ENCODE peak calls at places on chromosomes 2 and 18, in four cellular contexts. A is GM12878, P is K562, O is H1. Q is an unnamed sample.

GRCh38 chr2:191556463-191556862 is 121.5 kb upstream of the NABP1 start:
- DNase-seq in A (no peak), P (no peak), O (no peak), Q (no peak)

GRCh38 chr2:112674229-112674628 is 28.5 kb downstream of the SLC20A1 start:
- DNase-seq in A (no peak), P (no peak), O (no peak), Q (no peak)

GRCh38 chr2:240624950-240625621 is at the start of gene GPR35:
- DNase-seq in A (peak), P (peak), O (no peak), Q (no peak)

GRCh38 chr2:190482441-190482840 is 52.1 kb downstream of the NEMP2 start:
- DNase-seq in A (no peak), P (no peak), O (no peak), Q (no peak)

GRCh38 chr2:12116228-12116750 is 369.9 kb downstream of the LPIN1 start:
- DNase-seq in A (peak), P (no peak), O (no peak), Q (no peak)

GRCh38 chr2:43312751-43313641 is 86.6 kb upstream of the ZFP36L2 start:
- DNase-seq in A (no peak), P (no peak), O (no peak), Q (no peak)

GRCh38 chr2:42113427-42113826 is 55.7 kb upstream of the EML4 start:
- DNase-seq in A (no peak), P (no peak), O (no peak), Q (no peak)

GRCh38 chr2:153532160-153532559 is 53.6 kb upstream of the RPRM start:
- DNase-seq in A (no peak), P (no peak), O (no peak), Q (no peak)

GRCh38 chr18:29154758-29155725 is 978.1 kb upstream of the CDH2 start:
- DNase-seq in A (no peak), P (no peak), O (no peak), Q (no peak)

GRCh38 chr18:21344860-21345259 is 102.8 kb downstream of the GREB1L start:
- DNase-seq in A (no peak), P (no peak), O (no peak), Q (no peak)

GRCh38 chr2:232240896-232241295 is 137.7 kb upstream of the ALPP start:
- DNase-seq in A (no peak), P (no peak), O (no peak), Q (no peak)

GRCh38 chr2:174704061-174704460 is 60.2 kb downstream of the CHRNA1 start:
- DNase-seq in A (no peak), P (no peak), O (no peak), Q (no peak)

GRCh38 chr2:189304360-189304759 is 124.8 kb upstream of the COL5A2 start:
- DNase-seq in A (no peak), P (no peak), O (no peak), Q (no peak)

GRCh38 chr18:70279470-70279869 is 9.4 kb upstream of the SOCS6 start:
- DNase-seq in A (no peak), P (no peak), O (no peak), Q (no peak)

GRCh38 chr2:35973132-35973736 is 382.3 kb upstream of the CRIM1 start:
- DNase-seq in A (no peak), P (no peak), O (no peak), Q (peak)

GRCh38 chr18:79547413-79548076 is 132.1 kb upstream of the CTDP1 start:
- DNase-seq in A (no peak), P (no peak), O (no peak), Q (no peak)

GRCh38 chr18:55779461-55779710 is 191.4 kb upstream of the TCF4 start:
- DNase-seq in A (no peak), P (no peak), O (no peak), Q (no peak)

GRCh38 chr2:5250482-5250881 is 441.7 kb upstream of the SOX11 start:
- DNase-seq in A (no peak), P (no peak), O (no peak), Q (no peak)

GRCh38 chr18:79454034-79454735 is 58.5 kb downstream of the NFATC1 start:
- DNase-seq in A (no peak), P (no peak), O (no peak), Q (no peak)

GRCh38 chr2:72946466-72946865 is 29.1 kb downstream of the EMX1 start:
- DNase-seq in A (no peak), P (no peak), O (no peak), Q (no peak)

GRCh38 chr2:72949045-72949444 is 31.7 kb downstream of the EMX1 start:
- DNase-seq in A (no peak), P (no peak), O (no peak), Q (no peak)

GRCh38 chr2:72949642-72950041 is 32.3 kb downstream of the EMX1 start:
- DNase-seq in A (no peak), P (no peak), O (no peak), Q (no peak)

GRCh38 chr2:72948431-72948830 is 31.1 kb downstream of the EMX1 start:
- DNase-seq in A (no peak), P (no peak), O (no peak), Q (no peak)

DNA sequence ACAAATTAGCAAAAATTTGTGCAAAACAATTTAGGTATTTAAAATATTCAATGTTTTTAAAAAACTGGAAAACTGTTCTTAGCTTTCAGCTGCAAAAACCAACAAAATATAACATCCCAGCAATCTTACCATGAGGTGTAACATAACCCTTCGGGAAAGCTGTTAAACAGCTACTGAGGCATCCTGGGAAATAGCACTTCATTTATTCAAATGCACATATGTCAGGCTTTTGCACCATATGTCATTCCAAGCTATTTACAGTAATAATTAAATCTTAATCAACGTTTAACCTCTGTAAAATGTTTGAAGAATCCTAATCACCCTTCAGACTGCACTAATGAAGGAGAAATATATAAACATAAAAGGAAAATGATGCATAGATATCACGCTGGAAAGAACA is 30.6 kb downstream of the EMX1 start:
- DNase-seq in A (no peak), P (no peak), O (no peak), Q (no peak)
- TF ChIP-seq BRCA1 in A (no peak), P (no peak), O (no peak), Q (no peak)

GRCh38 chr2:206981739-206982336 is 42.5 kb downstream of the CPO start:
- DNase-seq in A (no peak), P (no peak), O (peak), Q (no peak)
- TF ChIP-seq POLR2AphosphoS5 in A (no peak), P (no peak), O (no peak), Q (no peak)

DNA sequence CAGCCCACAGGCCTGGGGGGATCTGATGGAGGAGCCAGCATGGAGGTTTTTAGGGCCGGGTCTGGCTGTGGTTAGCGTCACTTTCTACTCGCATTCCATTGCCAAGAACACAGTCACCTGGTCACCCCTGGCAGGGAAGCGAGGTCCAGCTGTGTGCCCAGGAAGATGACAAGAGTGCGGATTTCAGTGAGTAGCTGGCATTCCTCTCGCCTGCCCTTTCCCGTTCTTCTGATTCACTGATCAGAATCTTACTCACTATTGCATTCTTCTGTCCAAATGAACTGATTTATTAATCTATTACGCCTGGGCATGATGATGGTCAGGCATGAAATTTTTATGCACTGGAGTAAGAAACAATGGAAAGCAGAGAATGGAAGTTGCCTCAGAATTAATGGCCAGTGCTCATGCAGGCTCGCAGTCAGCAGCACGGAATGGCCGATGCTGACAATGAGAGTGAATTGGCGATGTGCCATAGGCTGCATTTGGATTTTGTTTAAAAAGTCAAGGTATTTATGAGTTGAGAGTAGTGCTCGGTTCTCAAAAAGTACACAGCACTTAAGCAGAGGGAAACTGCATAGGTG is 76.4 kb upstream of the MGAT5 start:
- DNase-seq in A (no peak), P (no peak), O (no peak), Q (no peak)
- TF ChIP-seq BRCA1 in A (no peak), P (no peak), O (no peak), Q (no peak)

DNA sequence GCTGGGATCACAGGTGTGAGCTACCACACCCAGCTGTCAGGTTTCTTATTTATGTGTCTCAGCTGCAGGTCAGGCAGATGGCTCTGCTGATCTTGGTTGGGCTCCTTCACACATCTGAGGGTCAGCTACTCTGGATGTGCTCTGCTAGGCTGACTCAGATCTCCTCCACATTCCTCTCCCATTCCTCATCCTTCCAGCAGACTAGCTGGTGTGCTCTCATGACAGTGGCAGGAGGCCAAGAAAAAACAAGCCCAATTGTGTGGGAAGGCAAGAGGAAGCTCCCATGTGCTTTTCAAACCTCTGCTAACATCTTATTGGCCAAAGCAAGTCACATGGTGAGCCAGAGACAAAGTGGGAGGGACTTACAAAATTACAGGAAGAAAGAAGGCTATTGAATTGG is 11.7 kb upstream of the MSH6 start:
- DNase-seq in A (no peak), P (peak), O (no peak), Q (peak)
- TF ChIP-seq POLR2AphosphoS5 in A (no peak), P (no peak), O (no peak), Q (no peak)

GRCh38 chr2:73582364-73582763 is 59.9 kb downstream of the NAT8 start:
- DNase-seq in A (no peak), P (no peak), O (no peak), Q (no peak)
- TF ChIP-seq BRCA1 in A (no peak), P (no peak), O (no peak), Q (no peak)

GRCh38 chr2:37587817-37588216 is 83.6 kb downstream of the CDC42EP3 start:
- DNase-seq in A (no peak), P (no peak), O (no peak), Q (no peak)

GRCh38 chr2:37588316-37588777 is 83.1 kb downstream of the CDC42EP3 start:
- DNase-seq in A (no peak), P (no peak), O (no peak), Q (no peak)

GRCh38 chr2:37593024-37593423 is 78.4 kb downstream of the CDC42EP3 start:
- DNase-seq in A (no peak), P (no peak), O (no peak), Q (no peak)

GRCh38 chr2:37589298-37589697 is 82.1 kb downstream of the CDC42EP3 start:
- DNase-seq in A (no peak), P (no peak), O (no peak), Q (no peak)

GRCh38 chr2:37590119-37590571 is 81.3 kb downstream of the CDC42EP3 start:
- DNase-seq in A (no peak), P (no peak), O (no peak), Q (no peak)
- TF ChIP-seq POLR2AphosphoS5 in A (no peak), P (no peak), O (no peak), Q (no peak)

GRCh38 chr18:63879684-63880083 is 7.8 kb upstream of the SERPINB2 start:
- DNase-seq in A (no peak), P (no peak), O (no peak), Q (no peak)
- TF ChIP-seq BRCA1 in A (no peak), P (no peak), O (no peak), Q (no peak)

GRCh38 chr2:85134255-85135065 is 1.3 kb downstream of the TCF7L1 start:
- DNase-seq in A (no peak), P (no peak), O (peak), Q (no peak)

GRCh38 chr2:85132392-85132791 is 800 bp upstream of the TCF7L1 start:
- DNase-seq in A (no peak), P (no peak), O (no peak), Q (no peak)

GRCh38 chr2:85131116-85131515 is 2.1 kb upstream of the TCF7L1 start:
- DNase-seq in A (no peak), P (no peak), O (no peak), Q (peak)

GRCh38 chr2:85133751-85134254 is 611 bp downstream of the TCF7L1 start:
- DNase-seq in A (no peak), P (no peak), O (peak), Q (no peak)

GRCh38 chr2:85132834-85133637 is at the start of gene TCF7L1:
- DNase-seq in A (no peak), P (peak), O (peak), Q (peak)
- TF ChIP-seq POLR2AphosphoS5 in A (no peak), P (no peak), O (peak), Q (no peak)

Q was measured in HepG2.